ENCODE peak calls at places on chromosome 5, in ten cellular contexts. Z, I, F, O, Y, G, T, Q, W and K are unnamed samples. For H3K36me3, the result is how much of the 10 kb centered on the place peaks cover.

GRCh38 chr5:13378073-13378472 is 566.4 kb downstream of the DNAH5 start:
- DNase-seq in Z (no peak), I (no peak), F (no peak), O (no peak), Y (no peak), G (peak), T (no peak), Q (no peak), W (no peak), K (no peak)

GRCh38 chr5:150999704-151000452 is 20.5 kb upstream of the GPX3 start:
- DNase-seq in Z (peak), I (no peak), F (no peak), O (peak), Y (peak), G (peak), T (no peak), Q (no peak), W (no peak), K (no peak)

GRCh38 chr5:34497031-34497808 is 158.9 kb upstream of the RAI14 start:
- DNase-seq in Z (peak), I (no peak), F (no peak), O (peak), Y (peak), G (no peak), T (no peak), Q (no peak), W (peak), K (no peak)

GRCh38 chr5:127400946-127401670 is 110.5 kb downstream of the MEGF10 start:
- DNase-seq in Z (no peak), I (no peak), F (no peak), O (no peak), Y (no peak), G (no peak), T (no peak), Q (no peak), W (no peak), K (no peak)

GRCh38 chr5:158198636-158199035 is 339.7 kb upstream of the CLINT1 start:
- DNase-seq in Z (no peak), I (peak), F (no peak), O (no peak), Y (no peak), G (no peak), T (peak), Q (peak), W (peak), K (no peak)

GRCh38 chr5:26295541-26295940 is 742.8 kb downstream of the CDH9 start:
- DNase-seq in Z (no peak), I (no peak), F (no peak), O (no peak), Y (no peak), G (no peak), T (no peak), Q (no peak), W (no peak), K (no peak)

GRCh38 chr5:148733601-148734438 is 79.5 kb upstream of the HTR4 start:
- DNase-seq in Z (peak), I (peak), F (peak), O (peak), Y (peak), G (peak), T (peak), Q (peak), W (peak), K (peak)

GRCh38 chr5:55232194-55232984 is 1.0 kb downstream of the CCNO start:
- DNase-seq in Z (peak), I (peak), F (no peak), O (no peak), Y (peak), G (peak), T (no peak), Q (no peak), W (peak), K (peak)

GRCh38 chr5:67211926-67212325 is 15.3 kb upstream of the CD180 start:
- DNase-seq in Z (no peak), I (no peak), F (no peak), O (peak), Y (no peak), G (peak), T (no peak), Q (no peak), W (no peak), K (no peak)

GRCh38 chr5:96807099-96807654 is 568 bp downstream of the ERAP1 start:
- DNase-seq in Z (peak), I (peak), F (no peak), O (peak), Y (peak), G (no peak), T (peak), Q (peak), W (peak), K (peak)

GRCh38 chr5:40796487-40796889 is 1.7 kb downstream of the PRKAA1 start:
- DNase-seq in Z (no peak), I (no peak), F (no peak), O (no peak), Y (no peak), G (peak), T (peak), Q (no peak), W (no peak), K (no peak)

GRCh38 chr5:56585466-56585865 is 229.9 kb upstream of the MAP3K1 start:
- DNase-seq in Z (no peak), I (no peak), F (no peak), O (no peak), Y (no peak), G (peak), T (no peak), Q (no peak), W (no peak), K (no peak)

GRCh38 chr5:111699324-111699723 is 57.7 kb downstream of the NREP start:
- DNase-seq in Z (no peak), I (no peak), F (no peak), O (no peak), Y (no peak), G (peak), T (no peak), Q (no peak), W (no peak), K (no peak)

GRCh38 chr5:108339220-108339619 is 42.7 kb downstream of the FBXL17 start:
- DNase-seq in Z (no peak), I (no peak), F (no peak), O (no peak), Y (no peak), G (no peak), T (no peak), Q (no peak), W (no peak), K (no peak)

GRCh38 chr5:69130241-69130640 is 36.4 kb downstream of the SLC30A5 start:
- DNase-seq in Z (no peak), I (no peak), F (no peak), O (no peak), Y (no peak), G (no peak), T (no peak), Q (no peak), W (no peak), K (no peak)

GRCh38 chr5:155101697-155102096 is 88.1 kb downstream of the KIF4B start:
- DNase-seq in Z (no peak), I (no peak), F (no peak), O (no peak), Y (no peak), G (no peak), T (no peak), Q (no peak), W (no peak), K (no peak)

GRCh38 chr5:71601222-71602026 is 14.3 kb downstream of the MCCC2 start:
- DNase-seq in Z (peak), I (peak), F (no peak), O (no peak), Y (no peak), G (peak), T (peak), Q (peak), W (peak), K (peak)

GRCh38 chr5:71597001-71597400 is 9.9 kb downstream of the MCCC2 start:
- DNase-seq in Z (no peak), I (no peak), F (no peak), O (no peak), Y (no peak), G (no peak), T (no peak), Q (no peak), W (no peak), K (no peak)

GRCh38 chr5:71596169-71596568 is 9.0 kb downstream of the MCCC2 start:
- DNase-seq in Z (no peak), I (no peak), F (no peak), O (no peak), Y (no peak), G (no peak), T (no peak), Q (no peak), W (no peak), K (no peak)

DNA sequence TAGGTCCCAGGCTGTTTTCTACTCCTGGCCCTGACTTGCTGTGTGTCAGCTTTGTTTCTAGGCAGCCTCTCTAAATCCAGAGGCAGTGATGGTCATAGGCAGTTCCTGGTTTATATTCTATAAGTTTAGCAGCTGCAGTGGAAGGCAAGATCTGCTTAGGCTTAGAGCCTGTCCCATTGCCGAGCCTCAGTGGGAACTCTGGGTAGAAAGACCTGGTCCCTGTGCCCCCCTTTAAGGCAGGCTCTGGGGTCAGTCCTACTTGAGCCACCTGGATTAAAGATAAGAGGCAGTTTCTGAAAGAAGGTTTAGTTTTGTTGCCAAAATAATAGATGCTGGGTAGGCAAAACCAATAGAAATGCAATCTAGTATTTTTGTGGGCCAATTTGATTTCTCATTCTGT is 13.6 kb downstream of the MCCC2 start:
- DNase-seq in Z (no peak), I (no peak), F (no peak), O (no peak), Y (no peak), G (no peak), T (no peak), Q (no peak), W (no peak), K (no peak)
- H3K36me3 ChIP-seq in Z (under half), I (under half), F (under half), O (under half), Y (half or more), G (under half), T (half or more), Q (under half), W (under half), K (under half)

DNA sequence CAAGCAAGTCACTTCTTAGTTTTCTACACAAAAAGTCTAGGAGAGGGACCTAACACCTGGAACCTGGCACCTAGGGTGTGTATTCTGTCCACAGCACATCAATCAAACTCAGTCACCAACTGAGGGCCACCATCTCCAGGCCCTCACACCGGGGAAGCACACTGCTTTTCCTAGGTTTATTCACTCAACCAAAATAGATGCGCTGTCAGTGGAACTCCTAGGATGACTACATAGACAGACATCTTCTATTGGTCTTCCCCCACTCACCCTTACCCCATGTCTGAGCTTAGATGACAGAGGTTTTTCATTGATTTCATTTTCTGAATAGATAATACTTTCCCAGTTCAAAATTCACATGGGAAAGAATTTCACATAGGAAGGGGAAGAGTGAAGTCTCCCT is 59.2 kb downstream of the RNF130 start:
- DNase-seq in Z (no peak), I (no peak), F (no peak), O (no peak), Y (no peak), G (no peak), T (no peak), Q (no peak), W (no peak), K (no peak)
- H3K36me3 ChIP-seq in Z (under half), I (under half), F (under half), O (under half), Y (under half), G (under half), T (under half), Q (under half), W (under half), K (under half)

GRCh38 chr5:73499187-73499586 is 945 bp downstream of the BTF3 start:
- DNase-seq in Z (no peak), I (no peak), F (no peak), O (no peak), Y (no peak), G (no peak), T (peak), Q (no peak), W (no peak), K (no peak)
- H3K36me3 ChIP-seq in Z (under half), I (under half), F (under half), O (under half), Y (under half), G (under half), T (half or more), Q (under half), W (under half), K (under half)

DNA sequence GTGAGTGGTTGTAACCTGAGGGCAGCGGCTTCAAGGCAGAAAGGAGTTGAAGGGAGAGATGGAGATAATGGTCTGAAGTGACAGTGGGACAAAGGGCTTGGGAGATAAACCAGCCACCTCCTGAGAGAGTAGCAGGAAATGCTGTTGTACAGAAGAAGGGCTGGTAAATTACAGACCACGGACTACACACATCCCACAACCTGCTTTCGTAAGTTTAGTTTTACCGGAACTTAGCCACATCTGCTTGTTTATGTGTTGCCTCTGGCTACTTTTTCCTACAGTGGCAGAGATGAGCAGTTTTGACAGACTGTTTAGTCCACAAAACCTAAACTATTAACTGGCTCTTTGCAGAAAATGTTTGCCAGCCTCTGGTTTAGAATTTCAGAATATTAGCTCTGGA is 269.5 kb downstream of the ARHGEF28 start:
- DNase-seq in Z (no peak), I (no peak), F (no peak), O (no peak), Y (no peak), G (no peak), T (no peak), Q (no peak), W (no peak), K (no peak)
- H3K36me3 ChIP-seq in Z (under half), I (under half), F (under half), O (under half), Y (under half), G (under half), T (under half), Q (under half), W (under half), K (under half)

GRCh38 chr5:80161165-80161564 is 94.7 kb downstream of the SERINC5 start:
- DNase-seq in Z (no peak), I (no peak), F (no peak), O (no peak), Y (no peak), G (no peak), T (no peak), Q (no peak), W (no peak), K (no peak)
- H3K36me3 ChIP-seq in Z (under half), I (under half), F (half or more), O (under half), Y (under half), G (under half), T (half or more), Q (under half), W (under half), K (under half)

GRCh38 chr5:138563340-138564118 is 11.7 kb downstream of the HSPA9 start:
- DNase-seq in Z (no peak), I (no peak), F (no peak), O (no peak), Y (no peak), G (no peak), T (no peak), Q (no peak), W (no peak), K (no peak)

GRCh38 chr5:138568061-138568824 is 7.0 kb downstream of the HSPA9 start:
- DNase-seq in Z (no peak), I (no peak), F (no peak), O (no peak), Y (no peak), G (peak), T (no peak), Q (no peak), W (no peak), K (no peak)

GRCh38 chr5:138566792-138567191 is 8.4 kb downstream of the HSPA9 start:
- DNase-seq in Z (no peak), I (no peak), F (no peak), O (no peak), Y (no peak), G (no peak), T (no peak), Q (no peak), W (no peak), K (no peak)

GRCh38 chr5:138564242-138564641 is 11.0 kb downstream of the HSPA9 start:
- DNase-seq in Z (no peak), I (no peak), F (no peak), O (no peak), Y (no peak), G (no peak), T (no peak), Q (no peak), W (no peak), K (no peak)

GRCh38 chr5:138565100-138565821 is 9.9 kb downstream of the HSPA9 start:
- DNase-seq in Z (no peak), I (no peak), F (no peak), O (no peak), Y (no peak), G (no peak), T (no peak), Q (peak), W (no peak), K (no peak)
- H3K36me3 ChIP-seq in Z (under half), I (half or more), F (half or more), O (half or more), Y (half or more), G (under half), T (half or more), Q (under half), W (under half), K (half or more)

DNA sequence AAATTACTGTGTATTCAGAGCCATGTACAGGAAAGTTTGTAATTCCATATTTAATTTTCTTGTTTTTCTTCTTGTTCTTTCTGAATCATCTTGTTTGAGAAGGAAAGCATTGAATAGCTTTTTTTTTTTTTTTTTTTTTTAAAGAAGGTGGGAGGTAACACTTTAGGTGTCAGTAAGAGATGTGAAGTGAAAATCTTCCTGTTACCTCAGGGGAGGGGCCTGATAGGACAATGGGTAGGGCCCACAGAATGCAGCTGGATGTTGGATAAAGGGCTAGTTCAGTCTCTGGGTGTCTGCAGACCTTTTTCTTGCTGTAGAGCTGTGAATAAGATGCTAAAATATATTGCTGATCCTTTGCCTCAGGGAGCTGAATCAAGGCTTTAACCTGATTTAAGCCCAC is 317.4 kb downstream of the MAN2A1 start:
- DNase-seq in Z (no peak), I (no peak), F (no peak), O (no peak), Y (no peak), G (no peak), T (no peak), Q (no peak), W (no peak), K (no peak)
- H3K36me3 ChIP-seq in Z (under half), I (under half), F (under half), O (under half), Y (under half), G (under half), T (under half), Q (under half), W (under half), K (under half)